ENCODE peak calls at places on chromosome 7, in nine cellular contexts. N, U, Z, A, V, W, O, Q and H are unnamed samples. For H3K9me3, the result is how much of the 10 kb centered on the place peaks cover.

GRCh38 chr7:27237735-27238334 is 4.8 kb upstream of the EVX1 start:
- DNase-seq in N (no peak), U (no peak), Z (no peak), A (peak), V (no peak), W (no peak), O (no peak), Q (no peak), H (no peak)

GRCh38 chr7:151549083-151549482 is 29.4 kb upstream of the RHEB start:
- DNase-seq in N (no peak), U (no peak), Z (no peak), A (no peak), V (no peak), W (no peak), O (no peak), Q (no peak), H (no peak)

GRCh38 chr7:39428221-39428620 is 138.0 kb upstream of the YAE1 start:
- DNase-seq in N (no peak), U (no peak), Z (no peak), A (peak), V (no peak), W (no peak), O (no peak), Q (no peak), H (no peak)

GRCh38 chr7:119685906-119686305 is 587.1 kb upstream of the KCND2 start:
- DNase-seq in N (no peak), U (no peak), Z (no peak), A (peak), V (no peak), W (no peak), O (no peak), Q (no peak), H (no peak)

GRCh38 chr7:38186593-38187314 is 8.7 kb downstream of the STARD3NL start:
- DNase-seq in N (no peak), U (no peak), Z (no peak), A (peak), V (no peak), W (no peak), O (no peak), Q (no peak), H (no peak)

GRCh38 chr7:30930621-30931020 is 19.0 kb downstream of the AQP1 start:
- DNase-seq in N (peak), U (peak), Z (no peak), A (no peak), V (no peak), W (no peak), O (peak), Q (peak), H (peak)

GRCh38 chr7:123570390-123571182 is 13.0 kb upstream of the NDUFA5 start:
- DNase-seq in N (no peak), U (no peak), Z (no peak), A (no peak), V (no peak), W (no peak), O (no peak), Q (no peak), H (no peak)

GRCh38 chr7:128833148-128833938 is 3.1 kb downstream of the FLNC start:
- DNase-seq in N (peak), U (peak), Z (no peak), A (peak), V (no peak), W (peak), O (peak), Q (peak), H (peak)

GRCh38 chr7:48087349-48087748 is 1.7 kb upstream of the UPP1 start:
- DNase-seq in N (no peak), U (no peak), Z (no peak), A (peak), V (no peak), W (no peak), O (no peak), Q (no peak), H (no peak)

GRCh38 chr7:50729962-50730361 is 52.7 kb downstream of the GRB10 start:
- DNase-seq in N (no peak), U (no peak), Z (no peak), A (peak), V (no peak), W (no peak), O (no peak), Q (no peak), H (no peak)

GRCh38 chr7:11228515-11228914 is 254.8 kb downstream of the PHF14 start:
- DNase-seq in N (no peak), U (peak), Z (peak), A (peak), V (no peak), W (peak), O (no peak), Q (no peak), H (peak)

GRCh38 chr7:30740417-30741181 is 11.3 kb upstream of the INMT start:
- DNase-seq in N (peak), U (peak), Z (peak), A (peak), V (peak), W (peak), O (peak), Q (peak), H (peak)

GRCh38 chr7:31114593-31115343 is 62.7 kb downstream of the ADCYAP1R1 start:
- DNase-seq in N (peak), U (no peak), Z (no peak), A (peak), V (peak), W (no peak), O (no peak), Q (no peak), H (no peak)

GRCh38 chr7:140402178-140402835 is 1.6 kb upstream of the RAB19 start:
- DNase-seq in N (no peak), U (no peak), Z (no peak), A (peak), V (no peak), W (no peak), O (no peak), Q (no peak), H (no peak)

GRCh38 chr7:135186261-135186540 is 15.7 kb upstream of the CYREN start:
- DNase-seq in N (no peak), U (no peak), Z (no peak), A (no peak), V (no peak), W (no peak), O (no peak), Q (no peak), H (no peak)

GRCh38 chr7:43649755-43650274 is 66.9 kb downstream of the STK17A start:
- DNase-seq in N (no peak), U (no peak), Z (no peak), A (no peak), V (no peak), W (no peak), O (no peak), Q (no peak), H (no peak)

GRCh38 chr7:114084381-114085312 is 165.8 kb upstream of the PPP1R3A start:
- DNase-seq in N (peak), U (peak), Z (peak), A (peak), V (peak), W (peak), O (peak), Q (peak), H (no peak)
- H3K27ac ChIP-seq in N (no peak), U (peak), Z (peak), A (no peak), V (peak), W (peak), O (peak), Q (no peak), H (peak)

GRCh38 chr7:16528520-16528919 is 1.9 kb downstream of the LRRC72 start:
- DNase-seq in N (no peak), U (no peak), Z (no peak), A (peak), V (no peak), W (no peak), O (no peak), Q (no peak), H (no peak)
- H3K9me3 ChIP-seq in N (under half), U (under half), Z (under half), A (under half), V (under half), W (under half), O (under half), Q (under half), H (under half)

GRCh38 chr7:70590126-70590854 is 541.7 kb upstream of the GALNT17 start:
- DNase-seq in N (no peak), U (no peak), Z (no peak), A (no peak), V (no peak), W (no peak), O (no peak), Q (no peak), H (no peak)
- H3K27ac ChIP-seq in N (no peak), U (no peak), Z (no peak), A (no peak), V (no peak), W (no peak), O (no peak), Q (no peak), H (no peak)

GRCh38 chr7:142754681-142755575 is 5.7 kb downstream of the PRSS1 start:
- DNase-seq in N (no peak), U (no peak), Z (no peak), A (no peak), V (no peak), W (no peak), O (no peak), Q (no peak), H (no peak)
- H3K9me3 ChIP-seq in N (under half), U (under half), Z (under half), A (under half), V (under half), W (under half), O (under half), Q (under half), H (under half)

GRCh38 chr7:2873686-2874551 is 29.8 kb upstream of the GNA12 start:
- DNase-seq in N (no peak), U (no peak), Z (no peak), A (peak), V (no peak), W (no peak), O (no peak), Q (peak), H (no peak)
- H3K27ac ChIP-seq in N (no peak), U (no peak), Z (no peak), A (peak), V (no peak), W (no peak), O (no peak), Q (peak), H (no peak)

GRCh38 chr7:157558516-157558874 is 221.7 kb downstream of the DNAJB6 start:
- DNase-seq in N (no peak), U (no peak), Z (no peak), A (no peak), V (no peak), W (no peak), O (no peak), Q (no peak), H (no peak)
- H3K9me3 ChIP-seq in N (under half), U (under half), Z (under half), A (under half), V (under half), W (under half), O (under half), Q (under half), H (under half)

DNA sequence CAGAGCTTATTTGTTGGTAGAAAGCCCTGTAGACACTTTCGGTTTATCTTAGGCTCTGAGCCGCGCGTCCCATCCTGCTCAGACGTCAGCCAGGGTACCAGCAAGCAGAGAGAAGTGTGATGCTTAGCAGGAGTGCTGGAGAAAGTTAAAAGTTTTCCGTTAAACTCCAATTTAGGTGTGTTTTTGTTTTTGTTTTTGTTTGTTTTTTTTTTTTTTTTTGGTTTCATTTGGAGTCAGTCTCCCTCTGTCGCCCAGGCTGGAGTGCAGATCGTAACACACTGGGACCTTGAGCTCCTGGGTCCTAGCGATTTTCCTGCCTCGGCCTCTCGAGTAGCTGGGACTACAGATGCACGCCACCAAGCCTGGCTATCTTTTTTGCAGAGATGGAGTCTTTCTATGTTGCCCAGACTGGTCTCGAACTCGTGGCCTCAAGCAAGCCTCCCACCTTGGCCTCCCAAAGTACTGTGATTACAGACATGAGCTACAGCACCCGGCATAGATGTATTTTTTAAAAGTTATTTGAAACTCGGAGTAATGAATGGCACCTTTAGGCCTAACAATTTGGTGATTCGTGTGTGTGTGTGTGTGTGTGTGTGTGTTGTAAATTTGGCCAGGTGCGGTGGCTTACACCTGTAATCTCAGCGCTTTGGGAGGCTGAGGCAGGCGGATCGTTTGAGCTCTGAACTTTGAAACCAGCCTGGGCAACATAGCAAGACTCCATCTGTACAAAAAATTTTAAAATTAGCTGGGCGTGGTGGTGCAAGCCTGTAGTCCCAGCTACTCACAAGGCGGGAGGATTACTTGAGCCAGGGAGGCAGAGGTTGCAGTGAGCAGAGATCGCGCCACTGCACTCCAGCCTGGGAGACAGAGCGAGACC is 1.3 kb upstream of the HIP1 start:
- DNase-seq in N (no peak), U (no peak), Z (no peak), A (peak), V (peak), W (no peak), O (no peak), Q (no peak), H (no peak)
- H3K27ac ChIP-seq in N (peak), U (peak), Z (peak), A (peak), V (no peak), W (peak), O (peak), Q (peak), H (peak)

DNA sequence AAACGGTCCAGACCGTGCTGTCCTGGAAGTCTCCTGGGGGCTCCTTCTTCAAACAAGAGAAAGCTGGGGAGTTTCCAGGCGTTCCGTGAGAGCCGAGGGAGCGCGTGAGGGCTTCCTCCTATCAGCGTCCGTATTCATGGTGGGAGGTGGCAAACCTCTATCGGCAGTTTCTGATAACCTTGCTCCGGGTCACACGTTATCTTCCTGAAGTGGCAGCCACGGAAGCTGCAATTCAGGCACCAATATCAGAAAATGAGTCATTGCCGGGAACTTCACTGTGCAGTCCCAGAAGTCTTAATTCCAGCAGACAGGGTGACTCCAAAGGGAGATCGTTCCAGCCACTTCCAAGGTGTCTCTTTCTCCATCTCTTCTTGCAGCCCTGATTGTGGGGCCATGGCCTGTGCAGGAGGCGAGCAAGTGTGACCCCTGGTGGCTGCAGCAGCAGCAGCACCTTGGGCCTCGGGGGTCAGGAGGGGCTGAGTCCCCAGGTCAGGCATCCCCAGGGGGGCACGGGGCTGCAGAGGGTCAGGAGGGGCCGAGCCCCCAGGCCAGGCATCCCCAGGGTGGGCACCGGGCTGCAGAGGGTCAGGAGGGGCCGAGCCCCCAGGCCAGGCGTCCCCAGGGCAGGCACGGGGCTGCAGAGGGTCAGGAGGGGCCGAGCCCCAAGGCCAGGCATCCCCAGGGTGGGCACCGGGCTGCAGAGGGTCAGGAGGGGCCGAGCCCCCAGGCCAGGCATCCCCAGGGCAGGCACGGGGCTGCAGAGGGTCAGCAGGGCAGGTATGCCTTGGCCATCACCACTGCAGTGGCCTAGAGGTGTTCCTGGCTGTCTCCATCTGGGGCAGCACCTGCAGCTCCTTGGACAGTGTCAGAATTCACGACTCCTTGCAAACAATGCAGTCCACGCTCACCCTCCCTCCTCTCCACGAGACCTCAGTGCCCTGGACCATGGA is 538.7 kb downstream of the DNAJB6 start:
- DNase-seq in N (peak), U (no peak), Z (no peak), A (peak), V (peak), W (peak), O (no peak), Q (peak), H (no peak)
- H3K9me3 ChIP-seq in N (under half), U (under half), Z (under half), A (under half), V (under half), W (under half), O (under half), Q (under half), H (under half)

DNA sequence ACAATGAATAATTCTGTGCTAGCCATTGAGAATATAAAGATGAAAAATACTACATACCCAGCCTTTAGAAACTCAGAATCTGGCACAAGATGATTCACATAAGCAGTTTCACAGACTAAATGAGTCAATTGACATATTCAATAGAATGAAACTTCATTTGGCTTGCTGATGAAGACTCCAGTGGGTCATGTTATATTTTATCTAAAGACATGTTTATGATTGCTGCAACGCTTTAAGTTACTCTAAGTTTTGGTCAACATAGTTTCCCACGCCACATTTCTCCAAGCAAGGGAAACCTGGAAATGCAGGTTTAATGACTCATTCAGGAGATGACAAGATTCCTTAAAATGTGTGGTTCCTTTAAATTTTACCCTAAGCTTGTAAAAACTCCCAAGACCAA is 6.8 kb downstream of the SEMA3A start:
- DNase-seq in N (no peak), U (no peak), Z (no peak), A (peak), V (no peak), W (no peak), O (no peak), Q (no peak), H (no peak)
- H3K27ac ChIP-seq in N (no peak), U (no peak), Z (no peak), A (peak), V (no peak), W (no peak), O (no peak), Q (peak), H (no peak)